ENCODE peak calls at places on chromosomes 5 and 9, in four cellular contexts. L is suprapubic skin; G is IMR-90; A is effector memory CD4-positive, alpha-beta T cell. K is an unnamed sample.

GRCh38 chr9:88987646-88988045 is 3.6 kb upstream of the S1PR3 start:
- DNase-seq in L (no peak), G (no peak), A (no peak), K (no peak)

GRCh38 chr9:38671372-38671731 is 48.6 kb downstream of the FAM240B start:
- DNase-seq in L (no peak), G (no peak), A (no peak), K (no peak)

GRCh38 chr5:11174601-11175000 is 413.6 kb upstream of the DAP start:
- DNase-seq in L (no peak), G (no peak), A (no peak), K (no peak)

GRCh38 chr9:117104972-117105495 is 309.8 kb downstream of the ASTN2 start:
- DNase-seq in L (no peak), G (peak), A (no peak), K (no peak)

GRCh38 chr5:15463231-15463630 is 36.7 kb upstream of the FBXL7 start:
- DNase-seq in L (no peak), G (peak), A (no peak), K (no peak)

GRCh38 chr5:76704131-76704663 is 11.7 kb upstream of the F2R start:
- DNase-seq in L (no peak), G (peak), A (no peak), K (no peak)

GRCh38 chr9:114285166-114285867 is 37.6 kb upstream of the ORM1 start:
- DNase-seq in L (peak), G (peak), A (no peak), K (no peak)

GRCh38 chr9:14131353-14132088 is 182.4 kb downstream of the NFIB start:
- DNase-seq in L (no peak), G (no peak), A (no peak), K (no peak)

GRCh38 chr5:37801521-37801920 is 38.3 kb downstream of the GDNF start:
- DNase-seq in L (no peak), G (no peak), A (no peak), K (no peak)

GRCh38 chr9:125949247-125949646 is 202.1 kb downstream of the PBX3 start:
- DNase-seq in L (no peak), G (no peak), A (no peak), K (no peak)

GRCh38 chr5:124725040-124725434 is 21.4 kb downstream of the ZNF608 start:
- DNase-seq in L (no peak), G (no peak), A (no peak), K (no peak)

GRCh38 chr9:109560470-109561132 is 62.5 kb upstream of the PTPN3 start:
- DNase-seq in L (no peak), G (no peak), A (no peak), K (no peak)

GRCh38 chr5:149931992-149932436 is 12.6 kb downstream of the PDE6A start:
- DNase-seq in L (no peak), G (no peak), A (no peak), K (no peak)

GRCh38 chr5:122129332-122129731 is at the start of gene ZNF474:
- DNase-seq in L (no peak), G (peak), A (no peak), K (no peak)

GRCh38 chr5:77599676-77600075 is 38.8 kb downstream of the OTP start:
- DNase-seq in L (no peak), G (no peak), A (no peak), K (no peak)

GRCh38 chr9:6132650-6133049 is 83.0 kb upstream of the IL33 start:
- DNase-seq in L (no peak), G (no peak), A (no peak), K (no peak)

GRCh38 chr9:121720311-121720991 is 69.0 kb downstream of the DAB2IP start:
- DNase-seq in L (no peak), G (no peak), A (no peak), K (no peak)

GRCh38 chr5:16934123-16934522 is 2.0 kb downstream of the MYO10 start:
- DNase-seq in L (no peak), G (peak), A (no peak), K (peak)

GRCh38 chr5:141507387-141508091 is 18.7 kb downstream of the PCDHGC5 start:
- DNase-seq in L (no peak), G (peak), A (no peak), K (no peak)

GRCh38 chr9:6197330-6197729 is 18.3 kb upstream of the IL33 start:
- DNase-seq in L (no peak), G (peak), A (no peak), K (no peak)

GRCh38 chr5:31427013-31427783 is 104.7 kb downstream of the DROSHA start:
- DNase-seq in L (no peak), G (no peak), A (no peak), K (no peak)

GRCh38 chr5:94347130-94347529 is 271.3 kb downstream of the KIAA0825 start:
- DNase-seq in L (no peak), G (no peak), A (no peak), K (no peak)

DNA sequence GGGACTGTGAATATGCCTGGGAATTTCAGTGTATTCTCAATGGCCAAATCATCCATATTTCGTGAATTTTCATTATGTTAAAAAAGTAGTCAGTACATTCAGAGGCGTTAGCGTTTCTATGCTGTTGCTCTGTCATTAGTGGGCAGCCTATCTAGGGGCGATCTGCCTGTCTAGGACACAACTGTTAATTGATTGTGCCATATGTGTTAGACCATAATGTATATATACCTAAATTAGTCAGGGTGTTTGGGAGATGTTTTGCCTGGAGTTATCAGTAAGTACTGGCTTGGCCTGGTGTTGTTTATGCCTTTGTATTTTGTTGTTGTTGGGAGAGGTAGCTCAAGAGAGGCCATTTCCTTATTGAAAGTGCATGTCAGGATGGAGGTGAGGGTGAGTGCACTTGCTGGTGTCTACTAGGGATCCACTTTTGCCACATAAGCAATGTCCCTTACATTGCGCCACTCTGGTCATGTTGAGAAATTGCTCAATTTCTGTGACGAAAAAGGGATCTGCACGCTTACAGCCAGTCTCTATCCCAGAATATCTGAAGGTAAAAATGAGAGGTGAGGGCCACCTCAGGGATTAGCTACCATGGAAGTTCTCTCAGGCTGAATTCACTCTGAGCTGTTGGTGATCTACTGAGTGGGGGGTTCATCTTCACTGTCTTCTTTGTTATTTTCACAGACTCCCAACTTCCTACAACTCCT is 123.3 kb downstream of the ST8SIA4 start:
- DNase-seq in L (no peak), G (no peak), A (no peak), K (no peak)
- H3K4me3 ChIP-seq in L (no peak), G (no peak), A (peak), K (no peak)

GRCh38 chr9:98253563-98253962 is 1.9 kb downstream of the TBC1D2 start:
- DNase-seq in L (no peak), G (no peak), A (no peak), K (no peak)
- H3K4me3 ChIP-seq in L (peak), G (peak), A (no peak), K (no peak)

DNA sequence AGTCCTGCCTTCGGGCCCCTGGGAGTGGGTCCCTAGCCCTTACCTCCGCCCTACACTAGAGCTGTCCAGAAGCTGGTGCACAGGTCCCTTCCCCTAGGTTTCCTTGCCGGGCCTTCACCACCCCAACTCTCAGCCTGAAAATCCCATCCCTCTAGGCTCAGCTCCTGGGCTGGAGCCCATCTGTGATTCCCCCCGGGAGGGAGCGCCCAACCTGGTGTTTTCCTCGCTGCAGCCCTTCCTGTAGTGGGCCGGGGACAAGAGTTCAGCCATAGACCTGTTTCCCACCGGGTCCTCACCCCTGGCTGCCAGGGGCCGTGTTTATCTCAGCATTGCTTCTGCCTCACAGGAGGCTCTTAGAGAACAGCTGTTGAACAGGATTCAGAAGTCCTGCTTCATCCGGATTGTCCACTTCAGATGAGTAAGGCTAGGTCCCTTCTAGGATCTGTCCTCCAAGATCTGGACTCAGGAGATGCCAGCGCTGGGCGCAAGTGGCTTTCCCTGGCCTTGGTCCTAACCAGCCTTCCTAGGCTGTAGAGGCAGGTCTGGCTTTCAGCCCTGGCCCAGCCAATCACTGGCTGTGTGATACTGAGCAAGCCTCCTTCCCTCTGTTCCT is 965 bp downstream of the GLIPR2 start:
- DNase-seq in L (peak), G (peak), A (no peak), K (no peak)
- H3K4me3 ChIP-seq in L (peak), G (peak), A (peak), K (peak)

GRCh38 chr5:173963867-173964429 is 25.0 kb upstream of the C5orf47 start:
- DNase-seq in L (no peak), G (no peak), A (no peak), K (no peak)
- H3K4me3 ChIP-seq in L (peak), G (no peak), A (no peak), K (no peak)

GRCh38 chr5:144237851-144238250 is 67.2 kb downstream of the KCTD16 start:
- DNase-seq in L (no peak), G (no peak), A (no peak), K (no peak)
- H3K4me3 ChIP-seq in L (no peak), G (no peak), A (no peak), K (no peak)

DNA sequence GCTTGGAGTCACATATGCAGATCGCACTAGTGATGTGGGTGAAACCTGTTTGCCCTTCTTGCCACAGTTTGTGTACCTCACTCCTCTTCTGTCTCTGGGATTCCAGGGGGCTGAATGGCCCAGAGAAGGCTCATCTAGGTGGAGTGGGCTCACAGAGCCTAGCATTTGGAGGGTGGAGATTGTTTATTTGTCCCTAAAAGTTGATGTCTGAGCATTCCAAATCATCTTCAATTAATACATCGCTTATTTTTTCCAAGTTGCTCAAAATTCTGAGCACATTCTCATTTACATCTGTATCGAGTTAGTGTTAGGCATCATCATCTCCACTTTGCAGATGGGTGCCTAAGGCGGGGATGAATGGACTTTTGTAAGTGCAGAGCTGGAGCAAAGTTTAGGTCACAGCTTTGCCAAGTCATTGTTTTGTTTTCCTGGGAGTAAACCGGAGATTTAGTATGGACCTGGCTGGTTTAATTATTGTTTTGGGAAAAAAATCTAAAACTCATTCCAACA is 2.0 kb downstream of the ABL1 start:
- DNase-seq in L (no peak), G (peak), A (no peak), K (no peak)
- H3K4me3 ChIP-seq in L (peak), G (peak), A (no peak), K (peak)

GRCh38 chr5:137733922-137734695 is 1.8 kb downstream of the KLHL3 start:
- DNase-seq in L (no peak), G (peak), A (no peak), K (no peak)
- H3K4me3 ChIP-seq in L (peak), G (no peak), A (peak), K (no peak)